ENCODE peak calls at places on chromosomes 4 and X, in nine cellular contexts. S is HCT116; Q is PC-9; B is kidney; R is colonic mucosa; V is sigmoid colon; J is CD8-positive, alpha-beta memory T cell; N is PC-3; Z is tibial artery. Y is an unnamed sample. For H3K36me3 and H3K4me1, the result is how much of the 10 kb centered on the place peaks cover.

GRCh38 chrX:136477026-136477425 is 10.7 kb upstream of the BRS3 start:
- DNase-seq in S (no peak), N (no peak), B (no peak), V (no peak), Q (no peak), J (no peak), Z (no peak), R (no peak), Y (no peak)

GRCh38 chr4:185357220-185357619 is 38.5 kb downstream of the LRP2BP start:
- DNase-seq in Z (no peak), N (no peak), S (no peak), B (no peak), Q (no peak), R (no peak), J (no peak), V (no peak), Y (no peak)

GRCh38 chr4:8538703-8539567 is 41.3 kb upstream of the GPR78 start:
- DNase-seq in Q (peak), V (no peak), R (no peak), N (peak), S (peak), Z (no peak), B (peak), J (no peak), Y (peak)

GRCh38 chr4:147088141-147088540 is 142.5 kb upstream of the TTC29 start:
- DNase-seq in R (no peak), V (no peak), Z (no peak), S (no peak), B (no peak), Q (no peak), N (no peak), J (no peak), Y (no peak)

GRCh38 chrX:16750136-16750535 is 30.7 kb downstream of the SYAP1 start:
- DNase-seq in V (no peak), J (no peak), B (no peak), N (no peak), S (no peak), Q (no peak), Z (no peak), R (no peak), Y (no peak)

GRCh38 chr4:9608300-9608699 is 164.1 kb downstream of the DEFB131A start:
- DNase-seq in R (no peak), V (no peak), Q (no peak), S (no peak), N (no peak), Z (no peak), B (no peak), J (no peak), Y (no peak)

GRCh38 chrX:129115104-129115503 is 408.2 kb downstream of the SMARCA1 start:
- DNase-seq in N (peak), B (no peak), J (no peak), S (peak), V (no peak), Z (no peak), Q (peak), R (peak), Y (no peak)

GRCh38 chr4:27024807-27025206 is 164.2 kb downstream of the STIM2 start:
- DNase-seq in S (no peak), V (no peak), B (no peak), N (no peak), Z (no peak), Q (no peak), J (no peak), R (no peak), Y (no peak)

GRCh38 chrX:49932786-49933185 is 10.4 kb downstream of the CLCN5 start:
- DNase-seq in Z (no peak), N (no peak), B (no peak), V (no peak), Q (no peak), J (no peak), R (no peak), S (no peak), Y (no peak)

GRCh38 chr4:27861381-27861787 is 1000.7 kb downstream of the STIM2 start:
- DNase-seq in N (peak), R (no peak), V (no peak), S (peak), Z (no peak), J (no peak), B (no peak), Q (peak), Y (no peak)

GRCh38 chrX:85836868-85837267 is 210.5 kb downstream of the CHM start:
- DNase-seq in Z (no peak), V (no peak), S (no peak), R (no peak), N (peak), B (no peak), Q (no peak), J (no peak), Y (no peak)

GRCh38 chrX:97372006-97372766 is 488.5 kb downstream of the RPA4 start:
- DNase-seq in R (no peak), Z (no peak), Q (no peak), V (no peak), N (no peak), J (no peak), S (no peak), B (no peak), Y (no peak)

GRCh38 chr4:125085-125820 is 952 bp downstream of the ZNF718 start:
- DNase-seq in Z (no peak), R (peak), V (no peak), J (no peak), Q (peak), N (peak), B (peak), S (no peak), Y (peak)

GRCh38 chr4:165929662-165930061 is 56.6 kb downstream of the TLL1 start:
- DNase-seq in V (no peak), N (no peak), R (no peak), J (no peak), B (no peak), S (no peak), Q (no peak), Z (no peak), Y (no peak)

GRCh38 chr4:74682567-74683359 is 111.6 kb downstream of the BTC start:
- DNase-seq in S (peak), N (peak), Q (peak), B (no peak), J (no peak), R (no peak), Z (no peak), V (no peak), Y (no peak)

GRCh38 chrX:12128017-12128416 is 10.3 kb upstream of the FRMPD4 start:
- DNase-seq in Q (no peak), S (no peak), V (no peak), J (no peak), Z (no peak), B (no peak), N (no peak), R (no peak), Y (no peak)

DNA sequence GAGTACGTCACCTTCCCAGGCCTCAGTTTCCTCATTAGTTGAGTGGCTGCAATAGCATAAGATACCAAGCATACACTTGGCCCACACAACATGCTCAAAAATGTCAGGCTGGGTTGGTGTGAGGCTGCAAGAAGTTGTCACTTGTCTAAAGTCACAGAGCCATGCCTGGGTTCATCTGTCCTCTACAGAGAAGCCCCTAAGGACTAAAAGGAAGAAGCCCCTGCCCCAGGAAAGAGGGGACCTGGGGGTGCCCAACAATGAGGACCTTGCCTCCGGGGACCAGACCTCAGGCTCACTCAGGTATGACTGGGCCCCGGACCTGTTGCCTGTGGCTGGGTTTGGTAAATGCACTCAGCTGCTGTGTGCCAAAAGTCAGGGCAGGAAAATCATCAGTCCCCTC is 82.7 kb downstream of the CRMP1 start:
- DNase-seq in J (no peak), S (no peak), R (no peak), N (no peak), B (no peak), Z (no peak), Q (no peak), V (peak), Y (peak)
- H3K36me3 ChIP-seq in J (under half), S (under half), R (under half), N (under half), B (under half), Z (half or more), Q (under half), V (under half), Y (under half)

GRCh38 chr4:40577588-40578253 is 51.9 kb downstream of the RBM47 start:
- DNase-seq in R (no peak), V (no peak), Z (no peak), S (no peak), N (no peak), J (no peak), Q (no peak), B (no peak), Y (no peak)

GRCh38 chr4:40579983-40580382 is 49.7 kb downstream of the RBM47 start:
- DNase-seq in R (no peak), N (no peak), Q (no peak), V (no peak), J (no peak), Z (no peak), B (no peak), S (no peak), Y (no peak)

GRCh38 chr4:40575846-40576245 is 53.8 kb downstream of the RBM47 start:
- DNase-seq in R (no peak), J (no peak), Z (no peak), Q (peak), B (no peak), V (no peak), S (no peak), N (no peak), Y (no peak)

GRCh38 chr4:40573593-40574311 is 55.9 kb downstream of the RBM47 start:
- DNase-seq in Z (peak), N (no peak), R (no peak), B (no peak), Q (no peak), J (no peak), S (no peak), V (no peak), Y (no peak)

GRCh38 chr4:40576651-40577480 is 52.8 kb downstream of the RBM47 start:
- DNase-seq in S (peak), V (peak), Z (peak), N (peak), J (no peak), R (peak), Q (peak), B (peak), Y (peak)
- H3K4me3 ChIP-seq in S (no peak), V (no peak), Z (peak), N (peak), J (no peak), R (no peak), Q (peak), B (peak), Y (peak)

DNA sequence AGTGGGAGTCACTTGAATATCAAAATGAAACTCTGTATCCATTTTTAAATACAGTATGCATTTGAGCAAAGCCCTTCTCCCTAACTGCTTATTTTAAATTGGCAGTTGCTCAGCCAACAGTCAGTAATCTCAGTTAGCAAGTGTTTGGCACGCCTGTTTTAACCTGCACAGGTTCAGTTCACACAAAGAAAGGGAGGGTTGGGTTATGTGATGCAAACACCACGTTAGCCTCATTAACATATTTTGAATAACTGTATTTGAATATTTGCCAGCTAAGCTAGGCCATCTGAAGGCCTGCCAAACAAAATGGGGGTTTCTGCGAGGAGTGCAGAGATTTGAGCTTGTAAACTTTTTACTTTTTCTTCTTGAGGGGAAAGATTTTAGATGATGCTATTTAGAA is 19.8 kb downstream of the GAB1 start:
- DNase-seq in Z (no peak), R (no peak), J (no peak), V (no peak), N (no peak), S (no peak), B (no peak), Q (no peak), Y (no peak)
- H3K4me1 ChIP-seq in Z (half or more), R (under half), J (under half), V (under half), N (half or more), S (under half), B (under half), Q (half or more), Y (under half)

DNA sequence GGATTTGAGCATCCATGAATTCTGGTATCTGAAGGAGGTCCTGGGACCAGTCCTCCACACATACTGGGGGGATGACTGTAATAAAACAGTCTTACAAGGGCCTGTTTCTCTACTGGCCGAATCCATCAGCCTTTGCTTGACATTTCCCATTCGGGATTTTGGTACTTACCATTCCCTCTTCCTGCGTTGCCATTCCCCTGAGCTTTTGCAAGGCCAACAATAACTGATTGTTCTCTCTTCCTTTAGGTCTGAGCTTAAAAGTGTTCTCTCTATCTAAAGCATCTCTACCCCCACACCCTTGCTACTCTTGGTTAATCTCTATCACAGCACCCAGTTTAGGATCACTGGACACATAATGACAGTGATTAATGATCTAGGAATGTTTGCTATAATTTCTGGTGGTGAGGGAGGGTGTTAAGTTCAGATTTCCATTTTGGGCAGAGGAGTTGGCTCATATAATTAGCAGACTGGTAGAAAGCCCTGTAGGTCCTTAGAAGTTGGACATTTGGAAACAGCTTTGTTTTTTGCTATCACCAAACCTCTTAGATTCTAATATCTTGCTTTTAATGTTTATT is 29.4 kb downstream of the TMA16 start:
- DNase-seq in V (no peak), S (no peak), Z (no peak), B (no peak), N (no peak), R (no peak), J (no peak), Q (no peak), Y (no peak)
- H3K36me3 ChIP-seq in V (under half), S (half or more), Z (under half), B (under half), N (under half), R (under half), J (under half), Q (under half), Y (half or more)

DNA sequence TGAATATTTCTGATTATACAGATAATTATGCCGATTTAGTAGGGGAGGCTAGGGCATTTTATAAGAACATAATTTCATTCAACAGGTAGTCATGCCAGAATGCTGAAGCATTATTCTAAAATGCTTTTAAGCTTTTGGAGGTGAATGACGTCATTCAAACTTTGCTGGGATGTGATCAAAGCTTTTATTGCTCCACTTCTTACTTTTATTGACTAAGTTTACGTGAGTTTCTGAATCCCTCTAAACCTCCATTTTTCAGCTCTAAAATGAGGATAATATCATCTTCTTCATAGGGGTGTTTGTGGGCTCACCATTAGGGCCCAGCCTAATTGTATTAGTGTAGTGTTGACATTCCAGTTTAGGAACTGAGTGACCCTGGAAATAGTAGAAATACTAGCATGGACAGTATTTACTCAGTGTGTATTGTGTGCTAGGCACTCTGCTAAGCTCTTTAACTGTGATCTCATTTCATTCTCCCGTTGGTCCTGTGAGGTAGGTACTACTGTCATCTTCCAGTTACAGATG is 3.0 kb downstream of the WWC2 start:
- DNase-seq in B (no peak), Z (no peak), R (no peak), S (no peak), N (no peak), J (no peak), Q (no peak), V (no peak), Y (no peak)
- H3K4me3 ChIP-seq in B (no peak), Z (no peak), R (no peak), S (no peak), N (no peak), J (no peak), Q (no peak), V (no peak), Y (no peak)

GRCh38 chr4:102868782-102869568 is at the start of gene CISD2:
- DNase-seq in Z (peak), V (peak), R (peak), B (peak), J (peak), Q (peak), N (peak), S (peak), Y (peak)

GRCh38 chr4:102871772-102872171 is 3.0 kb downstream of the CISD2 start:
- DNase-seq in S (no peak), B (no peak), J (no peak), R (no peak), V (no peak), Z (no peak), N (no peak), Q (no peak), Y (no peak)

GRCh38 chr4:102867278-102868152 is 1.3 kb upstream of the CISD2 start:
- DNase-seq in N (no peak), B (no peak), Q (no peak), R (no peak), V (no peak), Z (no peak), J (no peak), S (no peak), Y (no peak)

GRCh38 chr4:102868153-102868781 is 525 bp upstream of the CISD2 start:
- DNase-seq in Z (peak), J (no peak), V (peak), S (no peak), B (no peak), R (peak), Q (peak), N (no peak), Y (peak)

GRCh38 chr4:102869569-102870227 is 906 bp downstream of the CISD2 start:
- DNase-seq in B (no peak), S (no peak), Q (no peak), N (no peak), Z (peak), R (peak), J (no peak), V (no peak), Y (no peak)
- H3K4me1 ChIP-seq in B (under half), S (under half), Q (under half), N (under half), Z (under half), R (under half), J (under half), V (under half), Y (under half)

DNA sequence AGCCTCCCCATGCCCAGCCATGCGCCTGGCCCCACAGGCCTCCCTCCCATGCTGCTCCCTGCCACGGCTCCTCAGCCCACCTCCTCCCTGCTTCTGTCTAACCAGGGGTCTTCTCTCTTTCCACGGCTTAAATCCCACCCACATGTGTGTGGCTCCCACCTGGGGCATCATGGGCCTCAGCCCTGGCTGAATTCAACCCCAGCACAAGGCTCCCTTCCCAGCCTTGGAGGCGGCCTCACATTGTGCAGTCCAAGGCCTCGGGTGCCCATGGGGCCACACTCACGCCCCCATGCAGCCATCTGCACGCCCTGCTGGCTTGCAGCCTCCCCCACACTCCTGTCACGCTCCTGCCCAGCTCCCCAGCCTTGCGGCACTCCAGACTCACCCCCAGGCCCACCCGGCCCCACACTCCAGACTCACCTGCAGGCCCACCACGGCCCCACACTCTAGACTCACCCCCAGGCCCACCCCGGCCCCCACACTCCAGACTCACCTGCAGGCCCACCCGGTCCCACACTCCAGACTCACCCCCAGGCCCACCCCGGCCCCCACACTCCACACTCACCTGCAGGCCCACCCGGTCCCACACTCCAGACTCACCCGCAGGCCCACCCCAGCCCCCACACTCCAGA is 27.0 kb downstream of the MAEA start:
- DNase-seq in J (no peak), N (no peak), V (no peak), R (no peak), Q (no peak), S (no peak), B (peak), Z (no peak), Y (no peak)
- H3K36me3 ChIP-seq in J (under half), N (under half), V (under half), R (under half), Q (under half), S (under half), B (under half), Z (half or more), Y (half or more)

GRCh38 chr4:84966382-84967291 is at the start of gene WDFY3:
- DNase-seq in N (peak), B (peak), J (no peak), Q (peak), S (peak), V (peak), Z (peak), R (peak), Y (peak)

GRCh38 chr4:84962102-84962501 is 4.4 kb downstream of the WDFY3 start:
- DNase-seq in V (no peak), Q (no peak), R (no peak), S (no peak), B (no peak), N (no peak), J (no peak), Z (no peak), Y (no peak)

GRCh38 chr4:84967292-84967651 is 782 bp upstream of the WDFY3 start:
- DNase-seq in J (no peak), S (no peak), R (peak), B (no peak), V (no peak), Q (no peak), N (no peak), Z (peak), Y (no peak)

GRCh38 chr4:84965558-84966381 is 720 bp downstream of the WDFY3 start:
- DNase-seq in N (peak), Z (peak), J (no peak), S (no peak), R (peak), B (peak), V (peak), Q (peak), Y (peak)

DNA sequence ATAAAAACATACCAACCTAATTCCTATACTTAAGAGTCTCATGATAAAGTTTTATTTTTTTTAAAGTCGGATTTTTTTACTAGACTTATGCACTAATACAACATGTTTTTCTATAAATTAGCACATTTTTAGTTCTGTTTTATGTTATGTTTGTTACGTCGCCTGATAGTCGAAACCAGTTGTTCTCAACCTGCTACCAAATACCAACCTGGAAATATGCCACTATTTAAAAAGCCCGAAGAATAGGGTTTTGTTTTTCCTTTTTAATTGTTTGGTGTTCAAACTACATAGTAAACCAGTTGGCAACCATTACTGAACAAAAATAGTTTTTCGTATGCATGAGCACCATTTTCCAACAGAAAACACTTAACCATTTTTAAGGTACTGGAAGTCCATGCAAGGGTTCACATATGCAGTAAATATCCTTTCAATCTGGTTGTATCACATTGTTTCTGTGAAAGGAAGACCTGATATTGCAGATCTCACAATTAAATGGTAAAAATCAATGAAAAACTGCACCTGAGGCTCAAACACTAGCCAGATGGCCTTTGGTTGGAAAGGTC is 1.4 kb downstream of the WDFY3 start:
- DNase-seq in S (no peak), J (no peak), V (no peak), N (no peak), B (no peak), R (no peak), Q (no peak), Z (no peak), Y (no peak)
- H3K4me3 ChIP-seq in S (peak), J (no peak), V (peak), N (peak), B (peak), R (peak), Q (peak), Z (peak), Y (peak)